ENCODE peak calls at places on chromosomes 4 and X, in nine cellular contexts. V, E, C, T, P, A, G, D and R are unnamed samples.

GRCh38 chr4:46425775-46426400 is 36.0 kb upstream of the GABRA2 start:
- DNase-seq in V (no peak), E (no peak), C (peak), T (no peak), P (no peak), A (no peak), G (no peak), D (no peak), R (no peak)

GRCh38 chrX:56248492-56248891 is 16.3 kb downstream of the KLF8 start:
- DNase-seq in V (peak), E (peak), C (peak), T (no peak), P (peak), A (peak), G (no peak), D (peak), R (peak)

GRCh38 chrX:124033821-124034220 is 72.3 kb downstream of the STAG2 start:
- DNase-seq in V (no peak), E (no peak), C (peak), T (no peak), P (no peak), A (no peak), G (no peak), D (no peak), R (no peak)

GRCh38 chr4:24322517-24322916 is 261.8 kb downstream of the DHX15 start:
- DNase-seq in V (no peak), E (no peak), C (no peak), T (no peak), P (no peak), A (no peak), G (no peak), D (no peak), R (no peak)

GRCh38 chr4:15392053-15392805 is 35.6 kb upstream of the C1QTNF7 start:
- DNase-seq in V (no peak), E (no peak), C (no peak), T (no peak), P (no peak), A (no peak), G (no peak), D (no peak), R (no peak)

GRCh38 chrX:30794497-30794896 is 94.6 kb downstream of the TAB3 start:
- DNase-seq in V (no peak), E (no peak), C (no peak), T (no peak), P (no peak), A (no peak), G (no peak), D (no peak), R (no peak)

GRCh38 chr4:53313510-53313909 is 52.4 kb downstream of the SCFD2 start:
- DNase-seq in V (peak), E (peak), C (peak), T (no peak), P (peak), A (no peak), G (no peak), D (no peak), R (no peak)

GRCh38 chr4:10437735-10438134 is 19.5 kb downstream of the ZNF518B start:
- DNase-seq in V (no peak), E (no peak), C (no peak), T (no peak), P (no peak), A (no peak), G (no peak), D (no peak), R (no peak)

GRCh38 chr4:156765277-156765676 is 206.3 kb downstream of the PDGFC start:
- DNase-seq in V (no peak), E (no peak), C (peak), T (no peak), P (no peak), A (no peak), G (no peak), D (no peak), R (no peak)

GRCh38 chrX:110420771-110421498 is 62.3 kb downstream of the RTL9 start:
- DNase-seq in V (no peak), E (peak), C (no peak), T (no peak), P (no peak), A (no peak), G (no peak), D (no peak), R (no peak)

GRCh38 chrX:123084797-123085196 is 99.3 kb upstream of the GRIA3 start:
- DNase-seq in V (no peak), E (no peak), C (no peak), T (no peak), P (no peak), A (no peak), G (no peak), D (no peak), R (no peak)

DNA sequence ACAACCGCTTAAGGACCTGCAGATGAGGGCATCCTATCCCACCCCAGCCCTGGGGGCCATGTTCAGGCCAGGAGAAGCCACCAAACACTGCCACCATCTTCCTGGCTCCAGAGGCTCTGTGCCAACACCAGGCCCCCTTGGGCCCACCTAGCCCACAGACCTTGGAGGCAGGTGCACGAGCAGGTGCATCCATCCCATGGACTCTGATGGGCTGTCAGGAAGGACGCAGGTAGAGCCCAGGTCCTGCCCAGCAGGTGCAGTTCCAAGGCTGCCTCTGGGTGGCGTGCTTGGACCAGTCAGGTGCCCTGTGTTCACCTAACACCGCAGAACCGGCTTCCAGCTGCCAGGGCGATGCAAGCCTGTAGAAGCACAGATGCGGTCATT is 22.8 kb upstream of the PDE6B start:
- DNase-seq in V (peak), E (no peak), C (peak), T (no peak), P (peak), A (peak), G (no peak), D (no peak), R (peak)
- TF ChIP-seq CTCF in V (peak), E (no peak), C (peak), T (peak), P (peak), A (peak), G (no peak), D (no peak), R (peak)

GRCh38 chr4:55543858-55544257 is 2.9 kb downstream of the CLOCK start:
- DNase-seq in V (no peak), E (no peak), C (peak), T (no peak), P (no peak), A (no peak), G (no peak), D (no peak), R (no peak)
- TF ChIP-seq CTCF in V (peak), E (no peak), C (no peak), T (no peak), P (peak), A (no peak), G (no peak), D (no peak), R (no peak)

GRCh38 chr4:4524364-4524763 is 17.5 kb downstream of the STX18 start:
- DNase-seq in V (no peak), E (no peak), C (no peak), T (no peak), P (peak), A (no peak), G (no peak), D (no peak), R (peak)
- TF ChIP-seq CTCF in V (no peak), E (no peak), C (no peak), T (no peak), P (peak), A (no peak), G (no peak), D (no peak), R (peak)

DNA sequence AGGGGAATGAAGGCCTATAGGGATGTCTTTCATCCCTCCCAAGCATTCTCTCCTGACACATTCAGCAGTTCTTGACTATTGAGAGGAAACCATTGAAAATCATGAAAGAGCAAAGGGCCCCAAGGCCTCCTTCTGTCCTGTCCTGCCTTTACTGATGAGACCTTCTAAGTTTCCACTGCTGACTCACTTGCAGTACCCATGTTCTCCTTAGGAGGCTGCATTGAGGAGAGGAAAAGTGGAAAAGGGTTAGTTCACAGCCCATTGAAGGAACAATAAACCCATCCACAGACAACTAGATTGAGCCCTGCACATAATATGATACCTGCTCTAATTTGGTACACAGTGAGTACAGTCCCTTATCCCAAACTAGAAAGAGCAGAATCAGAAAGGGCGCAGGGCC is 115.1 kb upstream of the PNPLA4 start:
- DNase-seq in V (no peak), E (peak), C (no peak), T (no peak), P (peak), A (no peak), G (no peak), D (no peak), R (no peak)
- TF ChIP-seq CTCF in V (peak), E (no peak), C (no peak), T (peak), P (peak), A (no peak), G (no peak), D (no peak), R (no peak)

GRCh38 chrX:80648023-80648422 is 161.7 kb downstream of the BRWD3 start:
- DNase-seq in V (no peak), E (peak), C (peak), T (no peak), P (peak), A (no peak), G (no peak), D (no peak), R (no peak)
- TF ChIP-seq CTCF in V (peak), E (peak), C (peak), T (no peak), P (peak), A (no peak), G (no peak), D (peak), R (no peak)

GRCh38 chr4:140668111-140668510 is 88.1 kb downstream of the TBC1D9 start:
- DNase-seq in V (no peak), E (no peak), C (no peak), T (no peak), P (no peak), A (no peak), G (no peak), D (no peak), R (no peak)

GRCh38 chr4:140672366-140672765 is 83.8 kb downstream of the TBC1D9 start:
- DNase-seq in V (no peak), E (no peak), C (peak), T (no peak), P (no peak), A (no peak), G (no peak), D (no peak), R (no peak)

GRCh38 chr4:140662082-140662869 is 93.5 kb upstream of the UCP1 start:
- DNase-seq in V (no peak), E (no peak), C (peak), T (no peak), P (no peak), A (no peak), G (no peak), D (no peak), R (no peak)

GRCh38 chr4:140661550-140661949 is 92.8 kb upstream of the UCP1 start:
- DNase-seq in V (no peak), E (no peak), C (no peak), T (no peak), P (no peak), A (no peak), G (no peak), D (no peak), R (no peak)

DNA sequence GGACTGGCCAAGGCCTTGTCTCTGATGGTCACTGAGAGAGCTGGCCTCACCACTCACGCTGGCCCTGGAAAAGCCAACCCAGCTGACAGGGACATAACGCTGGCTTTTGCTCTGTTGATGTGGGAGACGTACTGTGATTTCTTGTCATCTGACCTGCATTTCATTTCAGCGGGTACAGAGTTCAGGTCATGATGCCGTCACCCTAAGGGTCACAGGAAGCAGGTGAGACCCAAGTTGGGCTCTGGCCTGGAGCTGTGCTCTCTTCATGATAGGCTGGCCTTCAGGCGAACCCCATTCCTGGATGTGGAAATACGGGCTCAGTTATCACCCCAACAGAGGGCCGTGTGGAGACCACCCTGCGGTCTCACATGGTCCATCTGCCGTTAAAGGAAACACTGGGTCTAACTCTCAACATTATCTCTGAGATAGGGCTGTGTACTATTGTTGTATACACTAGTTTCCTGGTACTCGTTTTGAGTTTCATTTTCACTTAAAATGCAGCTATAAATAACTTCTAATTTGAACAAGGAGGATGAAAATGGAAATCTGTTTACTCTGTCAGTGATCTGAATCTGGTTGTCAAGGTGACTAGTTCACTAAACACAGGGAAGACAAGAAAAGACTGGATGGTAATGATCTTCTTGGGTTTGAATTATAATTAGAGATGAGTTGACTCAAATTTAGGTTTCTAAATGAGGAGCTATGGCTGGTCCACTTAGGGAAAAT is 89.1 kb downstream of the TBC1D9 start:
- DNase-seq in V (no peak), E (no peak), C (no peak), T (no peak), P (no peak), A (no peak), G (no peak), D (no peak), R (no peak)
- TF ChIP-seq CTCF in V (no peak), E (no peak), C (no peak), T (no peak), P (no peak), A (no peak), G (no peak), D (no peak), R (no peak)

GRCh38 chr4:117154251-117154650 is 68.9 kb upstream of the TRAM1L1 start:
- DNase-seq in V (no peak), E (no peak), C (no peak), T (no peak), P (peak), A (no peak), G (no peak), D (no peak), R (no peak)
- TF ChIP-seq CTCF in V (no peak), E (no peak), C (no peak), T (no peak), P (no peak), A (no peak), G (no peak), D (no peak), R (no peak)

GRCh38 chrX:74009041-74009440 is 294.9 kb upstream of the ZCCHC13 start:
- DNase-seq in V (no peak), E (no peak), C (peak), T (no peak), P (no peak), A (no peak), G (no peak), D (no peak), R (no peak)
- TF ChIP-seq CTCF in V (no peak), E (no peak), C (no peak), T (no peak), P (no peak), A (no peak), G (no peak), D (no peak), R (no peak)

GRCh38 chrX:10811093-10811492 is 190.7 kb upstream of the MID1 start:
- DNase-seq in V (no peak), E (no peak), C (no peak), T (no peak), P (no peak), A (no peak), G (no peak), D (no peak), R (no peak)
- TF ChIP-seq CTCF in V (no peak), E (no peak), C (no peak), T (no peak), P (no peak), A (no peak), G (no peak), D (no peak), R (no peak)

DNA sequence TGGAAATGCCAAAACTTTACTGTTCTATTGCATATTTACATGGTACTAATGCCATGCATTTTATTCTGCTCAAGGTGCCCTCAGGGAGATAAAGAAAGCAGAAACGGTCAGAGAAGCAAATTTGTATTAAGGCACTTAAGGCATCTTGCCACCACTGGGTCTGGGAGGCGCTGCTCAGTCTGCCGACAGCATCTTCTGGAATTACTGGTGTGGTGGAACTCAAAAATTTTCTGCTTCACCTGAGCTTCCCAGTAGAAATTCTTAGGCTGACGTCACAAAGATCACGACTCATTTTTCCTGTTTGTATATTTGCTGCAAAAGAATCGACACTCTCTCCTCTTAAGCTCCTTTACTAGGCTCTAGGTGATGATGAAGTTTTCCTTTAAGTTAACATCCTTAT is 3.0 kb downstream of the RASSF6 start:
- DNase-seq in V (no peak), E (no peak), C (no peak), T (no peak), P (no peak), A (no peak), G (no peak), D (no peak), R (no peak)
- TF ChIP-seq CTCF in V (no peak), E (no peak), C (no peak), T (no peak), P (no peak), A (no peak), G (no peak), D (no peak), R (no peak)